ENCODE peak calls at places on chromosomes 16 and 17, in ten cellular contexts. One of them, this sample, is unnamed.

GRCh38 chr16:51553314-51553713 is 402.2 kb upstream of the SALL1 start:
- DNase-seq in left ventricle myocardium superior: no peak
- DNase-seq in mucosa of gallbladder: no peak
- DNase-seq in progenitor cell of endocrine pancreas: no peak
- DNase-seq in GM12865: no peak
- DNase-seq in endodermal cell: no peak
- DNase-seq in SJCRH30: no peak
- DNase-seq in T-cell: no peak
- DNase-seq in NCI-H69: no peak
- DNase-seq in HS-27A: no peak
- DNase-seq in this sample: no peak

GRCh38 chr17:31724026-31724425 is 135.0 kb downstream of the COPRS start:
- DNase-seq in left ventricle myocardium superior: no peak
- DNase-seq in mucosa of gallbladder: no peak
- DNase-seq in progenitor cell of endocrine pancreas: no peak
- DNase-seq in GM12865: no peak
- DNase-seq in endodermal cell: no peak
- DNase-seq in SJCRH30: peak; percentile 15
- DNase-seq in T-cell: no peak
- DNase-seq in NCI-H69: no peak
- DNase-seq in HS-27A: peak; percentile 35
- DNase-seq in this sample: peak; percentile 96

GRCh38 chr17:82702161-82702932 is 3.8 kb upstream of the RAB40B start:
- DNase-seq in left ventricle myocardium superior: no peak
- DNase-seq in mucosa of gallbladder: no peak
- DNase-seq in progenitor cell of endocrine pancreas: no peak
- DNase-seq in GM12865: no peak
- DNase-seq in endodermal cell: no peak
- DNase-seq in SJCRH30: no peak
- DNase-seq in T-cell: no peak
- DNase-seq in NCI-H69: no peak
- DNase-seq in HS-27A: no peak
- DNase-seq in this sample: no peak

GRCh38 chr17:48374650-48375230 is 55.3 kb downstream of the SKAP1 start:
- DNase-seq in left ventricle myocardium superior: no peak
- DNase-seq in mucosa of gallbladder: peak; percentile 34
- DNase-seq in progenitor cell of endocrine pancreas: no peak
- DNase-seq in GM12865: peak; percentile 57
- DNase-seq in endodermal cell: peak; percentile 92
- DNase-seq in SJCRH30: peak; percentile 61
- DNase-seq in T-cell: peak; percentile 17
- DNase-seq in NCI-H69: peak; percentile 85
- DNase-seq in HS-27A: peak; percentile 45
- DNase-seq in this sample: peak; percentile 14

GRCh38 chr17:57357392-57357784 is 101.1 kb downstream of the MSI2 start:
- DNase-seq in left ventricle myocardium superior: peak; percentile 83
- DNase-seq in mucosa of gallbladder: peak; percentile 76
- DNase-seq in progenitor cell of endocrine pancreas: no peak
- DNase-seq in GM12865: peak; percentile 63
- DNase-seq in endodermal cell: no peak
- DNase-seq in SJCRH30: no peak
- DNase-seq in T-cell: no peak
- DNase-seq in NCI-H69: no peak
- DNase-seq in HS-27A: no peak
- DNase-seq in this sample: no peak

GRCh38 chr17:36941265-36942021 is 4.2 kb downstream of the LHX1 start:
- DNase-seq in left ventricle myocardium superior: no peak
- DNase-seq in mucosa of gallbladder: no peak
- DNase-seq in progenitor cell of endocrine pancreas: no peak
- DNase-seq in GM12865: no peak
- DNase-seq in endodermal cell: peak; percentile 81
- DNase-seq in SJCRH30: no peak
- DNase-seq in T-cell: no peak
- DNase-seq in NCI-H69: no peak
- DNase-seq in HS-27A: no peak
- DNase-seq in this sample: no peak

GRCh38 chr16:89613101-89613953 is at the start of gene DPEP1:
- DNase-seq in left ventricle myocardium superior: no peak
- DNase-seq in mucosa of gallbladder: no peak
- DNase-seq in progenitor cell of endocrine pancreas: no peak
- DNase-seq in GM12865: no peak
- DNase-seq in endodermal cell: peak; percentile 70
- DNase-seq in SJCRH30: no peak
- DNase-seq in T-cell: no peak
- DNase-seq in NCI-H69: peak; percentile 84
- DNase-seq in HS-27A: no peak
- DNase-seq in this sample: no peak

GRCh38 chr16:81521141-81521626 is 76.6 kb downstream of the CMIP start:
- DNase-seq in left ventricle myocardium superior: peak; percentile 42
- DNase-seq in mucosa of gallbladder: peak; percentile 70
- DNase-seq in progenitor cell of endocrine pancreas: no peak
- DNase-seq in GM12865: peak; percentile 89
- DNase-seq in endodermal cell: no peak
- DNase-seq in SJCRH30: no peak
- DNase-seq in T-cell: peak; percentile 85
- DNase-seq in NCI-H69: peak; percentile 3
- DNase-seq in HS-27A: no peak
- DNase-seq in this sample: no peak

GRCh38 chr17:19728114-19728495 is 11.7 kb upstream of the SLC47A2 start:
- DNase-seq in left ventricle myocardium superior: peak; percentile 96
- DNase-seq in mucosa of gallbladder: peak; percentile 87
- DNase-seq in progenitor cell of endocrine pancreas: no peak
- DNase-seq in GM12865: no peak
- DNase-seq in endodermal cell: peak; percentile 45
- DNase-seq in SJCRH30: peak; percentile 100
- DNase-seq in T-cell: no peak
- DNase-seq in NCI-H69: peak; percentile 82
- DNase-seq in HS-27A: peak; percentile 23
- DNase-seq in this sample: peak; percentile 89

GRCh38 chr16:68306633-68307032 is 4.1 kb downstream of the SLC7A6OS start:
- DNase-seq in left ventricle myocardium superior: no peak
- DNase-seq in mucosa of gallbladder: no peak
- DNase-seq in progenitor cell of endocrine pancreas: no peak
- DNase-seq in GM12865: no peak
- DNase-seq in endodermal cell: no peak
- DNase-seq in SJCRH30: no peak
- DNase-seq in T-cell: no peak
- DNase-seq in NCI-H69: no peak
- DNase-seq in HS-27A: no peak
- DNase-seq in this sample: no peak

GRCh38 chr17:20208717-20209116 is 199.6 kb downstream of the SPECC1 start:
- DNase-seq in left ventricle myocardium superior: no peak
- DNase-seq in mucosa of gallbladder: no peak
- DNase-seq in progenitor cell of endocrine pancreas: no peak
- DNase-seq in GM12865: no peak
- DNase-seq in endodermal cell: no peak
- DNase-seq in SJCRH30: no peak
- DNase-seq in T-cell: no peak
- DNase-seq in NCI-H69: no peak
- DNase-seq in HS-27A: no peak
- DNase-seq in this sample: no peak

GRCh38 chr16:1492082-1492922 is 858 bp upstream of the TELO2 start:
- DNase-seq in left ventricle myocardium superior: peak; percentile 20
- DNase-seq in mucosa of gallbladder: no peak
- DNase-seq in progenitor cell of endocrine pancreas: no peak
- DNase-seq in GM12865: no peak
- DNase-seq in endodermal cell: no peak
- DNase-seq in SJCRH30: no peak
- DNase-seq in T-cell: no peak
- DNase-seq in NCI-H69: no peak
- DNase-seq in HS-27A: no peak
- DNase-seq in this sample: no peak

GRCh38 chr16:85309656-85310587 is 197.7 kb upstream of the CIBAR2 start:
- DNase-seq in left ventricle myocardium superior: peak; percentile 65
- DNase-seq in mucosa of gallbladder: peak; percentile 59
- DNase-seq in progenitor cell of endocrine pancreas: no peak
- DNase-seq in GM12865: peak; percentile 22
- DNase-seq in endodermal cell: peak; percentile 81
- DNase-seq in SJCRH30: peak; percentile 84
- DNase-seq in T-cell: no peak
- DNase-seq in NCI-H69: peak; percentile 52
- DNase-seq in HS-27A: no peak
- DNase-seq in this sample: no peak

GRCh38 chr17:58277107-58277506 is 3.6 kb downstream of the MPO start:
- DNase-seq in left ventricle myocardium superior: no peak
- DNase-seq in mucosa of gallbladder: no peak
- DNase-seq in progenitor cell of endocrine pancreas: no peak
- DNase-seq in GM12865: peak; percentile 35
- DNase-seq in endodermal cell: no peak
- DNase-seq in SJCRH30: no peak
- DNase-seq in T-cell: no peak
- DNase-seq in NCI-H69: peak; percentile 36
- DNase-seq in HS-27A: no peak
- DNase-seq in this sample: no peak

GRCh38 chr17:9529033-9529748 is 46.4 kb downstream of the STX8 start:
- DNase-seq in left ventricle myocardium superior: no peak
- DNase-seq in mucosa of gallbladder: no peak
- DNase-seq in progenitor cell of endocrine pancreas: no peak
- DNase-seq in GM12865: peak; percentile 43
- DNase-seq in endodermal cell: no peak
- DNase-seq in SJCRH30: no peak
- DNase-seq in T-cell: no peak
- DNase-seq in NCI-H69: peak; percentile 2
- DNase-seq in HS-27A: no peak
- DNase-seq in this sample: peak; percentile 53

GRCh38 chr17:77819497-77819896 is 139.0 kb upstream of the TNRC6C start:
- DNase-seq in left ventricle myocardium superior: no peak
- DNase-seq in mucosa of gallbladder: no peak
- DNase-seq in progenitor cell of endocrine pancreas: no peak
- DNase-seq in GM12865: no peak
- DNase-seq in endodermal cell: no peak
- DNase-seq in SJCRH30: no peak
- DNase-seq in T-cell: no peak
- DNase-seq in NCI-H69: no peak
- DNase-seq in HS-27A: no peak
- DNase-seq in this sample: no peak

GRCh38 chr17:61579382-61579781 is 11.6 kb downstream of the NACA2 start:
- DNase-seq in left ventricle myocardium superior: no peak
- DNase-seq in mucosa of gallbladder: no peak
- DNase-seq in progenitor cell of endocrine pancreas: no peak
- DNase-seq in GM12865: no peak
- DNase-seq in endodermal cell: no peak
- DNase-seq in SJCRH30: no peak
- DNase-seq in T-cell: no peak
- DNase-seq in NCI-H69: no peak
- DNase-seq in HS-27A: no peak
- DNase-seq in this sample: no peak

GRCh38 chr17:70881093-70881492 is 711.8 kb downstream of the KCNJ2 start:
- DNase-seq in left ventricle myocardium superior: no peak
- DNase-seq in mucosa of gallbladder: no peak
- DNase-seq in progenitor cell of endocrine pancreas: no peak
- DNase-seq in GM12865: no peak
- DNase-seq in endodermal cell: no peak
- DNase-seq in SJCRH30: no peak
- DNase-seq in T-cell: no peak
- DNase-seq in NCI-H69: no peak
- DNase-seq in HS-27A: no peak
- DNase-seq in this sample: no peak

GRCh38 chr17:76934561-76935320 is 66.5 kb downstream of the MGAT5B start:
- DNase-seq in left ventricle myocardium superior: no peak
- DNase-seq in mucosa of gallbladder: no peak
- DNase-seq in progenitor cell of endocrine pancreas: no peak
- DNase-seq in GM12865: no peak
- DNase-seq in endodermal cell: no peak
- DNase-seq in SJCRH30: no peak
- DNase-seq in T-cell: no peak
- DNase-seq in NCI-H69: no peak
- DNase-seq in HS-27A: no peak
- DNase-seq in this sample: no peak

GRCh38 chr17:2963332-2964027 is 99.9 kb downstream of the OR1D5 start:
- DNase-seq in left ventricle myocardium superior: no peak
- DNase-seq in mucosa of gallbladder: no peak
- DNase-seq in progenitor cell of endocrine pancreas: no peak
- DNase-seq in GM12865: no peak
- DNase-seq in endodermal cell: peak; percentile 39
- DNase-seq in SJCRH30: no peak
- DNase-seq in T-cell: no peak
- DNase-seq in NCI-H69: no peak
- DNase-seq in HS-27A: no peak
- DNase-seq in this sample: no peak

GRCh38 chr17:27038676-27039075 is 255.2 kb upstream of the WSB1 start:
- DNase-seq in left ventricle myocardium superior: no peak
- DNase-seq in mucosa of gallbladder: no peak
- DNase-seq in progenitor cell of endocrine pancreas: no peak
- DNase-seq in GM12865: no peak
- DNase-seq in endodermal cell: peak; percentile 45
- DNase-seq in SJCRH30: peak; percentile 45
- DNase-seq in T-cell: no peak
- DNase-seq in NCI-H69: peak; percentile 6
- DNase-seq in HS-27A: no peak
- DNase-seq in this sample: no peak

GRCh38 chr17:33967608-33968349 is 287.3 kb upstream of the CCL2 start:
- DNase-seq in left ventricle myocardium superior: no peak
- DNase-seq in mucosa of gallbladder: no peak
- DNase-seq in progenitor cell of endocrine pancreas: no peak
- DNase-seq in GM12865: peak; percentile 34
- DNase-seq in endodermal cell: no peak
- DNase-seq in SJCRH30: no peak
- DNase-seq in T-cell: no peak
- DNase-seq in NCI-H69: peak; percentile 86
- DNase-seq in HS-27A: no peak
- DNase-seq in this sample: no peak

GRCh38 chr16:58035356-58036170 is 10.0 kb downstream of the MMP15 start:
- DNase-seq in left ventricle myocardium superior: peak; percentile 62
- DNase-seq in mucosa of gallbladder: no peak
- DNase-seq in progenitor cell of endocrine pancreas: no peak
- DNase-seq in GM12865: no peak
- DNase-seq in endodermal cell: no peak
- DNase-seq in SJCRH30: no peak
- DNase-seq in T-cell: no peak
- DNase-seq in NCI-H69: peak; percentile 9
- DNase-seq in HS-27A: no peak
- DNase-seq in this sample: no peak

GRCh38 chr17:561118-561517 is 153.5 kb downstream of the VPS53 start:
- DNase-seq in left ventricle myocardium superior: no peak
- DNase-seq in mucosa of gallbladder: no peak
- DNase-seq in progenitor cell of endocrine pancreas: no peak
- DNase-seq in GM12865: no peak
- DNase-seq in endodermal cell: no peak
- DNase-seq in SJCRH30: no peak
- DNase-seq in T-cell: no peak
- DNase-seq in NCI-H69: no peak
- DNase-seq in HS-27A: no peak
- DNase-seq in this sample: peak; percentile 61

GRCh38 chr16:2252806-2253148 is 1.4 kb upstream of the ECI1 start:
- DNase-seq in left ventricle myocardium superior: no peak
- DNase-seq in mucosa of gallbladder: no peak
- DNase-seq in progenitor cell of endocrine pancreas: no peak
- DNase-seq in GM12865: no peak
- DNase-seq in endodermal cell: no peak
- DNase-seq in SJCRH30: no peak
- DNase-seq in T-cell: no peak
- DNase-seq in NCI-H69: no peak
- DNase-seq in HS-27A: no peak
- DNase-seq in this sample: no peak

GRCh38 chr17:18040287-18040858 is 1.2 kb downstream of the GID4 start:
- DNase-seq in left ventricle myocardium superior: no peak
- DNase-seq in mucosa of gallbladder: no peak
- DNase-seq in progenitor cell of endocrine pancreas: no peak
- DNase-seq in GM12865: peak; percentile 13
- DNase-seq in endodermal cell: peak; percentile 80
- DNase-seq in SJCRH30: no peak
- DNase-seq in T-cell: no peak
- DNase-seq in NCI-H69: no peak
- DNase-seq in HS-27A: no peak
- DNase-seq in this sample: no peak

GRCh38 chr16:79595261-79595660 is 5.3 kb downstream of the MAF start:
- DNase-seq in left ventricle myocardium superior: no peak
- DNase-seq in mucosa of gallbladder: no peak
- DNase-seq in progenitor cell of endocrine pancreas: no peak
- DNase-seq in GM12865: no peak
- DNase-seq in endodermal cell: no peak
- DNase-seq in SJCRH30: no peak
- DNase-seq in T-cell: no peak
- DNase-seq in NCI-H69: no peak
- DNase-seq in HS-27A: no peak
- DNase-seq in this sample: no peak

GRCh38 chr16:88533381-88533831 is 36.8 kb upstream of the ZC3H18 start:
- DNase-seq in left ventricle myocardium superior: peak; percentile 49
- DNase-seq in mucosa of gallbladder: no peak
- DNase-seq in progenitor cell of endocrine pancreas: peak; percentile 8
- DNase-seq in GM12865: no peak
- DNase-seq in endodermal cell: peak; percentile 80
- DNase-seq in SJCRH30: no peak
- DNase-seq in T-cell: no peak
- DNase-seq in NCI-H69: no peak
- DNase-seq in HS-27A: peak; percentile 22
- DNase-seq in this sample: peak; percentile 32

This sample was measured in mesenchymal stem cell.